ENCODE peak calls at places on chromosomes 4 and X, in six cellular contexts. W is brain microvascular endothelial cell; T is GM12878; Y is sigmoid colon; Q is CD4-positive, CD25-positive, alpha-beta regulatory T cell; F is body of pancreas. J is an unnamed sample.

GRCh38 chr4:142959156-142959555 is 113.1 kb upstream of the INPP4B start:
- DNase-seq in T (no peak), W (no peak), Q (no peak), F (no peak), Y (no peak), J (no peak)

GRCh38 chrX:19392703-19393102 is 49.0 kb downstream of the PDHA1 start:
- DNase-seq in T (no peak), Y (no peak), Q (no peak), F (no peak), W (no peak), J (no peak)

GRCh38 chr4:87506974-87507701 is 22.0 kb downstream of the SPARCL1 start:
- DNase-seq in Y (no peak), T (no peak), F (no peak), Q (no peak), W (peak; percentile 27), J (no peak)

GRCh38 chr4:53790286-53790685 is 199.0 kb upstream of the LNX1 start:
- DNase-seq in T (no peak), W (no peak), F (no peak), Y (no peak), Q (no peak), J (no peak)

GRCh38 chrX:107324493-107325310 is 118.3 kb downstream of the DNAAF6 start:
- DNase-seq in Y (peak; percentile 58), F (peak; percentile 20), Q (no peak), T (no peak), W (peak; percentile 7), J (peak; percentile 77)

GRCh38 chr4:101292901-101293300 is 54.4 kb downstream of the PPP3CA start:
- DNase-seq in F (no peak), Y (no peak), W (peak; percentile 55), T (no peak), Q (no peak), J (no peak)

GRCh38 chr4:120085705-120086104 is 19.1 kb upstream of the MAD2L1 start:
- DNase-seq in T (no peak), Q (no peak), Y (no peak), W (no peak), F (no peak), J (no peak)

GRCh38 chr4:140069068-140069467 is 84.9 kb downstream of the MAML3 start:
- DNase-seq in T (no peak), W (no peak), Y (no peak), F (no peak), Q (no peak), J (no peak)

GRCh38 chr4:21858971-21859370 is 89.6 kb downstream of the KCNIP4 start:
- DNase-seq in Q (no peak), T (no peak), W (no peak), F (no peak), Y (no peak), J (no peak)

GRCh38 chrX:45623266-45623665 is 422.6 kb upstream of the DIPK2B start:
- DNase-seq in W (peak; percentile 60), Q (no peak), T (no peak), Y (no peak), F (no peak), J (no peak)

GRCh38 chr4:47741200-47741599 is 96.7 kb downstream of the CORIN start:
- DNase-seq in F (no peak), Q (no peak), T (no peak), Y (no peak), W (no peak), J (no peak)

DNA sequence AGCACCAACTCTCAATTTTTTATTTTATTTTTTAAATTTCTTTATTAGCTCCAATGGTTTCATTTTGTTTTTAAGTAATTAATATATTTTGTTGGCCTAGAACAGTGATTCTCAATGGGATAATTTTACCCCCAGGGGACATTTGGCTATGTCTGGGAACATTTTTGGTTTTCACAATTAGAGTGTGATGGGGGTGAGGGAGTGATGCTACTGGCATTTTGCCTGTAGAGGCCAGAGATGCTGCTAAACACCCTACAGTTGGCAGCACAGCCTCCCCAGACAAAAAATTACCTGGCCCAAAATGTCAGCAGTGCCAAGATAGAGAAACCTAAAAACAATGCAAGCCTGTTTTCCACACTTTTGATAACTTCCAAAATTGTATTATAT is 64.6 kb downstream of the HHIP start:
- DNase-seq in Q (no peak), W (no peak), T (no peak), Y (no peak), F (no peak), J (no peak)
- H3K27ac ChIP-seq in Q (no peak overlapping the region), W (peak overlapping the region; percentile 31), T (no peak overlapping the region), Y (no peak overlapping the region), F (no peak overlapping the region), J (no peak overlapping the region)

GRCh38 chr4:7512946-7513345 is 78.2 kb upstream of the PSAPL1 start:
- DNase-seq in T (no peak), Q (no peak), W (no peak), F (no peak), Y (no peak), J (no peak)

GRCh38 chr4:7512428-7512827 is 77.7 kb upstream of the PSAPL1 start:
- DNase-seq in F (no peak), Q (no peak), T (no peak), W (no peak), Y (no peak), J (no peak)

GRCh38 chr4:7514281-7514680 is 79.6 kb upstream of the PSAPL1 start:
- DNase-seq in Y (no peak), T (no peak), F (no peak), W (no peak), Q (no peak), J (no peak)

GRCh38 chr4:7514789-7515188 is 80.1 kb upstream of the PSAPL1 start:
- DNase-seq in F (no peak), Y (no peak), Q (no peak), W (no peak), T (no peak), J (no peak)

GRCh38 chr4:7513731-7514130 is 79.0 kb upstream of the PSAPL1 start:
- DNase-seq in Y (no peak), W (peak; percentile 66), F (no peak), T (no peak), Q (no peak), J (no peak)
- H3K36me3 ChIP-seq in Y (no peaks in the 10 kb centered on the region), W (no peaks in the 10 kb centered on the region), F (no peaks in the 10 kb centered on the region), T (no peaks in the 10 kb centered on the region), Q (no peaks in the 10 kb centered on the region), J (no peaks in the 10 kb centered on the region)

DNA sequence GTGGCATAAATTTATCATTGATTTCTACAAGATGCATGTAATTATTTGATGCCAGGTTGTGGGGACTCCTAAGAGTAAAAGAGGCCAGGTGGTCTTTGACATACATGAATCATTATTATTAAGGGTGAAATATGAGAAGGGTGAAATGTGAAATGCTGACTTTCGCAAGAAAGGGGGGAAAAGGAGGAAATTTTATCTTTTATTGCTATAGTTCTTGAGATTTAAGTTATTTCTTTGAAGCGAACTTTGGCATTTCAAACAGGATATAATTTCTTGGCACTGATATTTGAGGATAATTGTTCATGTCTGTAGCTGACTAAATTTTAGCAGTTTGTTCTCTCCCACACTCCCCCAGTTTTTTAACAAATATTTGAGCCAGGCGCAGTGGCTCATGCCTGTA is 80.1 kb downstream of the TMEM131L start:
- DNase-seq in Q (no peak), Y (no peak), W (no peak), T (no peak), F (no peak), J (no peak)
- H3K27ac ChIP-seq in Q (no peak overlapping the region), Y (no peak overlapping the region), W (no peak overlapping the region), T (no peak overlapping the region), F (no peak overlapping the region), J (no peak overlapping the region)

GRCh38 chr4:68319040-68319439 is 30.9 kb downstream of the YTHDC1 start:
- DNase-seq in W (no peak), Q (no peak), T (no peak), F (no peak), Y (no peak), J (no peak)

GRCh38 chr4:68310651-68311247 is 39.1 kb downstream of the YTHDC1 start:
- DNase-seq in Q (no peak), Y (no peak), T (no peak), F (no peak), W (no peak), J (no peak)

DNA sequence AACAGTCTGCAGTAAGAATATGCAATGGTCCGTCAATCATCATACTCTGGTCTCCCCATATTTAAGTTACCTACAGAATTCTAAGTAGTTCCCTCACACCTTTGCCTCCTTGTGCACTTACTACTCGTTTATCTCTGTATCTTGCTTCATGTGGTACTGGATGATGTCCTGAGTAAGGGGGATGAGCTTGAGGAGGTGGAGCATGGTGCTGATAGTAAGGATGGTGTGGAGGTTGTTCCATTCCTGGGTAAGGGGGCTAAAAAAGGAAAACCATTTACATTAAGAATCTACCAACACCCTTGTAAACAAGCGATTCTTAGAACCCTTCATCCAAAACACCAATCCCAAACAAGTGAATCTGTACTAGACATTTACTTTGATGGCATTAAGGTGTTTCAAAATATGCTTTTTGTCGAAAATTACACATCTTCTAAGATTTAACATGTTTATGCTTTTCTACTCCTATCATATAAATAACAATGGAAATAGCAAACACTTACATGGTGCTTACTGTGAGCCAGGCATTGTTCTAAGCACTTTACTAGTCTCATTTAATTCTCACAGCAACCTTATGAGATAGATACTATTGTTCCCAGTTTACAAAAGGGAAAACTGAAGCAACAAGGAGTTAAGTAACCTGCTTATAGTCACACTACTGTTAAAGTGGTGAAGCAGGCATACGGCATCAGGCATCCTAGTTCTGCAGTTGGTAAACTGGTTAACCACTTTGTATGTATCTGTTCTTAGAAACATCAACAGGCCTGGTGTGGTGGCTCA is 33.5 kb downstream of the YTHDC1 start:
- DNase-seq in Q (no peak), T (no peak), Y (no peak), F (no peak), W (no peak), J (no peak)
- H3K36me3 ChIP-seq in Q (peaks cover 77% of the 10 kb centered on the region), T (peaks cover 2% of the 10 kb centered on the region), Y (peaks cover 48% of the 10 kb centered on the region), F (no peaks in the 10 kb centered on the region), W (peaks cover 42% of the 10 kb centered on the region), J (peaks cover 79% of the 10 kb centered on the region)